ENCODE peak calls at places on chromosome 5, in six cellular contexts. E is K562, O is HCT116, U is adrenal gland, N is lower leg skin, X is IMR-90. V is an unnamed sample.

GRCh38 chr5:175257847-175258194 is 186.2 kb downstream of the DRD1 start:
- DNase-seq in X (no peak), N (no peak), U (no peak), E (peak; percentile 52), O (no peak), V (no peak)

GRCh38 chr5:66306844-66307315 is 162.8 kb downstream of the SREK1 start:
- DNase-seq in X (no peak), U (no peak), O (no peak), E (no peak), N (no peak), V (no peak)

GRCh38 chr5:179699640-179700298 is 1.0 kb downstream of the CANX start:
- DNase-seq in X (peak; percentile 36), U (peak; percentile 38), N (no peak), O (no peak), E (peak; percentile 25), V (no peak)

GRCh38 chr5:67028371-67028770 is 168.2 kb downstream of the CD180 start:
- DNase-seq in O (no peak), N (no peak), E (no peak), U (no peak), X (no peak), V (no peak)

GRCh38 chr5:19986036-19986619 is 1.9 kb downstream of the CDH18 start:
- DNase-seq in E (no peak), U (no peak), O (no peak), X (no peak), N (no peak), V (no peak)

GRCh38 chr5:125227333-125228075 is 481.1 kb upstream of the ZNF608 start:
- DNase-seq in U (no peak), E (no peak), O (peak; percentile 15), N (no peak), X (peak; percentile 26), V (no peak)

GRCh38 chr5:29930316-29930715 is 1263.2 kb upstream of the CDH6 start:
- DNase-seq in N (no peak), E (no peak), U (no peak), O (no peak), X (no peak), V (no peak)

GRCh38 chr5:73437126-73438047 is 11.2 kb downstream of the FOXD1 start:
- DNase-seq in E (peak; percentile 22), X (peak; percentile 67), U (no peak), N (no peak), O (peak; percentile 48), V (peak; percentile 46)

GRCh38 chr5:40790947-40791593 is 7.1 kb downstream of the PRKAA1 start:
- DNase-seq in O (no peak), X (peak; percentile 41), E (no peak), N (no peak), U (no peak), V (no peak)

GRCh38 chr5:93886917-93887361 is 145.5 kb upstream of the POU5F2 start:
- DNase-seq in U (peak; percentile 18), E (no peak), O (no peak), X (peak; percentile 21), N (no peak), V (no peak)

GRCh38 chr5:180137401-180138213 is 66.0 kb upstream of the RNF130 start:
- DNase-seq in X (no peak), U (no peak), E (no peak), N (no peak), O (no peak), V (no peak)

GRCh38 chr5:117262607-117263131 is 688.0 kb upstream of the SEMA6A start:
- DNase-seq in O (no peak), N (no peak), X (no peak), E (no peak), U (no peak), V (no peak)

GRCh38 chr5:81908044-81908443 is 63.8 kb upstream of the ATG10 start:
- DNase-seq in O (no peak), X (no peak), U (no peak), E (no peak), N (no peak), V (no peak)

GRCh38 chr5:164153469-164154172 is 648.2 kb downstream of the MAT2B start:
- DNase-seq in O (no peak), E (no peak), N (no peak), X (peak; percentile 32), U (no peak), V (no peak)

GRCh38 chr5:44814761-44815160 is 6.0 kb downstream of the MRPS30 start:
- DNase-seq in U (no peak), E (no peak), N (no peak), X (no peak), O (no peak), V (no peak)

GRCh38 chr5:73282383-73282782 is 109.4 kb downstream of the TMEM174 start:
- DNase-seq in O (no peak), N (no peak), E (no peak), U (no peak), X (no peak), V (no peak)

GRCh38 chr5:65262094-65262493 is 219.6 kb downstream of the ADAMTS6 start:
- DNase-seq in N (no peak), U (no peak), E (no peak), O (no peak), X (no peak), V (no peak)

GRCh38 chr5:83199126-83199525 is 121.8 kb downstream of the XRCC4 start:
- DNase-seq in E (no peak), U (no peak), X (peak; percentile 18), O (no peak), N (no peak), V (no peak)

GRCh38 chr5:131328536-131329186 is 64.8 kb downstream of the CDC42SE2 start:
- DNase-seq in U (no peak), E (no peak), N (no peak), X (peak; percentile 77), O (peak; percentile 51), V (no peak)

GRCh38 chr5:171842006-171842776 is 56.6 kb downstream of the SMIM23 start:
- DNase-seq in N (no peak), X (no peak), U (no peak), E (peak; percentile 22), O (no peak), V (peak; percentile 20)

GRCh38 chr5:159100022-159100927 is 559 bp upstream of the EBF1 start:
- DNase-seq in X (peak; percentile 88), N (peak; percentile 86), E (peak; percentile 96), U (peak; percentile 90), O (peak; percentile 7), V (peak; percentile 51)

DNA sequence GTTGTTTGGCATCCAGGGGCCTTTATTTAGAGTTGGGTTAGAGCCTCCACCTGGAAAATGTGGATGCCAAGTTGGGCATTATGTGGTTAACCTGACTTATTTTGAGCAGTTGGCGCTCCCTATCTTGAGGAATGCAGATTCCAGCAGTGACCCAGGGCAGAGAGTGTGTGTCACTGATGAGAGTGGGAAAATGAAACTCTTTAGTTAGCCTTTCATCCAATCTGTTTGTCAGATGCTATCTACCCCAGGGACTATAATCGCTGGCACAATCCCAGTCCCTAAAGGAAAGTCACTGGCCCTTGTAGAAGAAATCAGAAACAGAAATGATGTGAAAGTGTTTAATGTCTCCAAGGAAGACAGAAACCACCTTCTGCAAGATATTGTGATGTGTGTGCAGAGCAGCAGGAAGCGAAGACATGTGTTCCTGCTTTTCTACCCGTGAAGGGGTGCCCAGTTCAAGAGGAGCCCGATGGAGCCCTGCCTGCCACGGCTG is 10.2 kb upstream of the STING1 start:
- DNase-seq in N (no peak), E (no peak), U (no peak), O (no peak), X (peak; percentile 63), V (no peak)
- TF ChIP-seq POLR2A in N (no peak), E (no peak), U (no peak), O (no peak), X (no peak), V (no peak)

DNA sequence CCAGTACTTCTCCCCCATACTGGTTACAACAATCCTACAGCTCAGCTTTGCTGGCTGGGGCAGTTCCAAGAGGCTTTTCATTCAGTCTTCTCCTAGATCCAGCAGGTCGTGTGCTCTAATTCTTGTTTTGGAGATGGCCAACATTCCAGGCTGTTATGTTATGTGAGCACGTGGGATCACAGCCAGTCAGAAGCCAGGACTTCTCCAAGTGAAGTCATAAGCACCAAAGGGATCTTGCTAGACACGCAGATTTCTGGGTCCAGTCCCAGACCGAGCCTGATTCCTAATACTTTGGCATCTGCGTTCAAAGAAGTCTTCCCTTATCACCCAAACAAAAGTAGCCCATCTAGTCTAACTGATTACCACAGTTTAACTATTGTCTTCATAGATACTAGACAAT is 1.4 kb upstream of the LARP1 start:
- DNase-seq in O (no peak), N (peak; percentile 85), X (peak; percentile 97), U (peak; percentile 57), E (no peak), V (peak; percentile 71)
- TF ChIP-seq POLR2A in O (no peak), N (no peak), X (peak; percentile 56), U (peak; percentile 64), E (no peak), V (no peak)

GRCh38 chr5:177358333-177358939 is 712 bp downstream of the RGS14 start:
- DNase-seq in O (no peak), N (no peak), X (no peak), U (no peak), E (no peak), V (no peak)
- TF ChIP-seq POLR2A in O (no peak), N (no peak), X (no peak), U (no peak), E (no peak), V (no peak)

GRCh38 chr5:80654054-80654390 is 430 bp upstream of the MSH3 start:
- DNase-seq in O (no peak), U (peak; percentile 20), X (no peak), E (peak; percentile 41), N (no peak), V (no peak)
- TF ChIP-seq POLR2A in O (no peak), U (no peak), X (no peak), E (no peak), N (no peak), V (no peak)

GRCh38 chr5:141681295-141681694 is 735 bp downstream of the ARAP3 start:
- DNase-seq in U (no peak), N (no peak), O (no peak), X (no peak), E (no peak), V (no peak)
- TF ChIP-seq POLR2A in U (no peak), N (no peak), O (no peak), X (no peak), E (no peak), V (no peak)

GRCh38 chr5:36724429-36725332 is 118.3 kb downstream of the SLC1A3 start:
- DNase-seq in X (no peak), N (peak; percentile 36), O (no peak), U (no peak), E (peak; percentile 61), V (no peak)
- TF ChIP-seq POLR2A in X (no peak), N (no peak), O (no peak), U (no peak), E (no peak), V (no peak)

DNA sequence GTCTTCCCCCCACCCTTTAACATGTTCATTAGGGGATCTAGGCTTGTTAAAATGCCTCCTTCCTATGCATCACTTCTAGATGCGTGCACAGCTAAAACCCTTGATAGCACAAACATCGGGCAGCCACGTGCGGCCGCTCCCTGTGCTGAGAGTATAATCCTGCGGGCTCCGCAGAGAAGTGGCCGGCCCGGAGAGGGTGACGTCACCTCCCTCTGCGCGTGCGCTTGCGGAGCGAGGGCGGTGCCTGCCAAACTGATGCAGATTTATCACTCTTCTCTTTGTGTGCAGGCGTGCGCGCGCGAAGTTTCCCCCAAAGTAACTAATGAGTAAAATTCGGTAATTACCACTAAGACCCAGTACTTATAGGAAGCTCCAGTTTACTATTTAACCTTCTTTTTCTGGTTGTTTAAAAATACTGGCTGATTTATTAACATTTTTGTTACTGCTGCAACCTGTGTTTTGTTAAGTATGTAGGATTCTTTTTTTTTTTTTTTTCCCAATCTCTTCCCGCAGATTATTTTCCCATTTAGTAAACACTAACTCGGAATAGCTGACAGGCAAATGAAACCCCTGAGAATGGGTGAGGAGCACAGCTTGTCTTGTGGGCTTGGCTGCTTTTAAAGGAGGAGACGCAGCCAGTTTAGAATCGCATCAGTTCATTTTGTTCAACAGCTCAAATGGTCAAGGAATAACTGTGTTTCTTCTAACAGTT is 121.6 kb downstream of the TRIO start:
- DNase-seq in O (peak; percentile 71), N (peak; percentile 91), E (peak; percentile 94), X (peak; percentile 94), U (peak; percentile 92), V (peak; percentile 89)
- TF ChIP-seq POLR2A in O (peak; percentile 80), N (no peak), E (peak; percentile 57), X (peak; percentile 65), U (peak; percentile 64), V (peak; percentile 68)